ENCODE peak calls at places on chromosomes 13 and 19, in six cellular contexts. C is SK-N-SH, S is GM12878, O is K562, B is HL-60, Z is HepG2. D is an unnamed sample.

GRCh38 chr13:92590503-92590908 is 636.1 kb upstream of the GPC6 start:
- DNase-seq in C (no peak), S (no peak), O (no peak), B (no peak), Z (no peak), D (no peak)

GRCh38 chr19:2047449-2048103 is 3.5 kb downstream of the MKNK2 start:
- DNase-seq in C (no peak), S (no peak), O (peak; percentile 20), B (no peak), Z (no peak), D (no peak)

GRCh38 chr13:60043262-60043661 is 120.5 kb downstream of the DIAPH3 start:
- DNase-seq in C (peak; percentile 5), S (no peak), O (no peak), B (no peak), Z (no peak), D (no peak)

GRCh38 chr19:48997972-48998371 is 4.3 kb downstream of the RUVBL2 start:
- DNase-seq in C (peak; percentile 69), S (no peak), O (peak; percentile 72), B (peak; percentile 68), Z (peak; percentile 73), D (peak; percentile 93)

GRCh38 chr13:29877456-29878096 is 27.2 kb upstream of the UBL3 start:
- DNase-seq in C (no peak), S (no peak), O (no peak), B (no peak), Z (no peak), D (no peak)

GRCh38 chr13:108734676-108735075 is 105.3 kb downstream of the MYO16 start:
- DNase-seq in C (no peak), S (no peak), O (no peak), B (no peak), Z (no peak), D (peak; percentile 47)

GRCh38 chr13:85430216-85430615 is 369.0 kb downstream of the SLITRK6 start:
- DNase-seq in C (no peak), S (no peak), O (no peak), B (no peak), Z (no peak), D (no peak)

GRCh38 chr13:77898097-77898496 is 20.5 kb downstream of the EDNRB start:
- DNase-seq in C (no peak), S (peak; percentile 66), O (no peak), B (no peak), Z (no peak), D (no peak)

GRCh38 chr19:39408392-39409206 is 2.0 kb downstream of the ZFP36 start:
- DNase-seq in C (no peak), S (no peak), O (no peak), B (no peak), Z (no peak), D (no peak)

GRCh38 chr13:30869491-30869890 is 36.6 kb upstream of the MEDAG start:
- DNase-seq in C (no peak), S (no peak), O (no peak), B (no peak), Z (no peak), D (no peak)

GRCh38 chr19:11200015-11200574 is 2.8 kb upstream of the KANK2 start:
- DNase-seq in C (no peak), S (no peak), O (no peak), B (no peak), Z (no peak), D (no peak)

GRCh38 chr13:40024578-40024952 is 369.1 kb downstream of the COG6 start:
- DNase-seq in C (no peak), S (no peak), O (no peak), B (no peak), Z (no peak), D (no peak)

GRCh38 chr19:19477705-19478383 is 37.5 kb downstream of the TSSK6 start:
- DNase-seq in C (no peak), S (no peak), O (no peak), B (no peak), Z (no peak), D (no peak)

GRCh38 chr13:33633701-33634525 is 184.0 kb upstream of the RFC3 start:
- DNase-seq in C (no peak), S (no peak), O (no peak), B (no peak), Z (peak; percentile 39), D (no peak)

GRCh38 chr13:40458283-40459031 is 208.0 kb downstream of the FOXO1 start:
- DNase-seq in C (no peak), S (no peak), O (no peak), B (no peak), Z (no peak), D (no peak)

GRCh38 chr13:34853161-34853560 is 88.9 kb upstream of the NBEA start:
- DNase-seq in C (no peak), S (no peak), O (no peak), B (no peak), Z (no peak), D (no peak)

GRCh38 chr13:109684836-109685602 is 101.4 kb downstream of the IRS2 start:
- DNase-seq in C (no peak), S (no peak), O (no peak), B (no peak), Z (no peak), D (no peak)

GRCh38 chr13:41075034-41075433 is 13.7 kb downstream of the WBP4 start:
- DNase-seq in C (peak; percentile 66), S (no peak), O (peak; percentile 21), B (peak; percentile 33), Z (no peak), D (no peak)

GRCh38 chr19:38033658-38034150 is 126.7 kb downstream of the SIPA1L3 start:
- DNase-seq in C (no peak), S (peak; percentile 81), O (no peak), B (no peak), Z (no peak), D (no peak)

GRCh38 chr13:29605860-29606526 is 10.5 kb upstream of the SLC7A1 start:
- DNase-seq in C (no peak), S (no peak), O (no peak), B (no peak), Z (no peak), D (no peak)

GRCh38 chr19:23118400-23118799 is 1.6 kb downstream of the ZNF730 start:
- DNase-seq in C (no peak), S (no peak), O (no peak), B (no peak), Z (no peak), D (peak; percentile 33)

GRCh38 chr13:40922437-40923040 is 96.6 kb downstream of the ELF1 start:
- DNase-seq in C (no peak), S (no peak), O (no peak), B (no peak), Z (peak; percentile 10), D (peak; percentile 49)

GRCh38 chr19:2160384-2160783 is 3.3 kb upstream of the DOT1L start:
- DNase-seq in C (no peak), S (no peak), O (no peak), B (no peak), Z (no peak), D (no peak)

GRCh38 chr13:90331974-90332373 is 1015.5 kb upstream of the MIR17HG start:
- DNase-seq in C (no peak), S (no peak), O (no peak), B (no peak), Z (no peak), D (no peak)

GRCh38 chr13:19860884-19861655 is 2.4 kb downstream of the ZMYM5 start:
- DNase-seq in C (no peak), S (no peak), O (no peak), B (no peak), Z (peak; percentile 77), D (no peak)

DNA sequence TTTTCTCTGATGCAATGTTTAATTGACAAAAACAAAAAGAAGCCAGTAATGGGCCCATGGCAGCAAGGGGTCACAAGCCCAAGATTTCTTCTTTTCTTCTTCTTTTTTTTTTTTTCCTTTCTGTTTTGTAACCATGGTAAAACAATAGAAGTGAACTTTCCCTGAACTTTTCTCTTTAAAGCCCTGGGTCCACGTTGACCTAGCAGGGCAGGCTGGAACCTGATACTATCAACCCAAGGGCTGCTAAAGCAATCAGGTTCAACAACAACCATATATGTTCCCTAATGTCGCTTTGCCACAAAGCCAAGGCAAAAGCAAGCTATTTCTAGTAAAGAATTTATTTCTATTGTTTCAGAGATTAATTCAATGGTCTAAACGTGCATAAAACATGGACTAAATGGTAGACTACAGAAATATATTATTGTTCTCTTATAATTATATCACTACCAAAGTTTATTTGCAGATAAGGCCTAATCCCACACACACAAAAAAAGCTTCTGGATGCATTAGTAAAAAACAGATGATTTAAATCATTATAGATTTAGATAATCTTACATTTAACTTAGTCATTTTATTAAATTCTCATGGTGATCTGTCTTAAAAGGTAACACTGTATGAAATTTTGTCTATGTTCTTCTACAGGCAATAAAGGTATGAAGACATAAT is 153.9 kb downstream of the DACH1 start:
- DNase-seq in C (peak; percentile 65), S (no peak), O (no peak), B (peak; percentile 20), Z (peak; percentile 49), D (peak; percentile 5)
- TF ChIP-seq GABPA in C (no peak), S (no peak), O (no peak), B (no peak), Z (no peak), D (no peak)

DNA sequence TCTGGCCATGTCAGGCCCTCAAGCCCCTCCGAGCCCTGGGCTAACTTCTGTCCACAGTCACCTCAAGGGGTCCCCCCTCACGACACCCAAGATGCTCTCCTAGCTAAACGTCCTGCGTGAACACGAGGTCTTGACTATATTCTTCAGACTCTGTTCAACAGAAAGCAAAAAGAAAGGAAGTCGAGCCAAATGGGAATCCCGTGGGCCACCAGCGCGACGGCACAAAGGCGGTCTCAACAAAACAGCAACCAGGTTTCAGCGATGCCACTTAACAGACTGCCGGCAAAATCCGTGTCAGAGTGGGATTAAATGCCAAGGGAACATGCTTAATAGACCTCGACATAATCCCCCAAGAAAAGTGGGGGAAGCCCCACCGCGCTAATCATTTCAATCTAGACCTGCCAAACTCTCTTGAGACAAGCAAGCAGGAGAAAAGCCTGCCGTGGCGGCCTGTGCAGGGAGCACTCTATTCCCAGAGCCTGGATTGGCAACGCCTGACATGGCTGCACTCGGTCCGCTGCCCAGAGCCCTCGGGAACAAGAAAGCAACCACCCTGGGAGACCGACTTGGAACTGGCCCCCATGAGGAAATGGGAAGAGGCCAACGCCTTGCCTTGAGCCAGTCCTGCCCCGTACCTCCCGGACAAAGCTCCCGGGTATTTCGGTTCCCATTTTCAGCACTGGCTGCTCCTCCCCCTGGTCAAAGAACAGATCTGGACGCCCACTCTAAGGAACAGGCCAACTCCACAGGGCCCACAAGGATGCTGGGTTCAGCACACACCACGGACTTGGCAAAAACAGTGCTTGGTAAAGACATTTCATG is 16.0 kb downstream of the ZC3H4 start:
- DNase-seq in C (no peak), S (no peak), O (no peak), B (no peak), Z (no peak), D (no peak)
- TF ChIP-seq GABPA in C (no peak), S (no peak), O (no peak), B (no peak), Z (no peak), D (no peak)

GRCh38 chr13:45269204-45269603 is 68.4 kb upstream of the KCTD4 start:
- DNase-seq in C (no peak), S (no peak), O (peak; percentile 14), B (no peak), Z (no peak), D (no peak)
- TF ChIP-seq GABPA in C (no peak), S (no peak), O (no peak), B (no peak), Z (no peak), D (no peak)

DNA sequence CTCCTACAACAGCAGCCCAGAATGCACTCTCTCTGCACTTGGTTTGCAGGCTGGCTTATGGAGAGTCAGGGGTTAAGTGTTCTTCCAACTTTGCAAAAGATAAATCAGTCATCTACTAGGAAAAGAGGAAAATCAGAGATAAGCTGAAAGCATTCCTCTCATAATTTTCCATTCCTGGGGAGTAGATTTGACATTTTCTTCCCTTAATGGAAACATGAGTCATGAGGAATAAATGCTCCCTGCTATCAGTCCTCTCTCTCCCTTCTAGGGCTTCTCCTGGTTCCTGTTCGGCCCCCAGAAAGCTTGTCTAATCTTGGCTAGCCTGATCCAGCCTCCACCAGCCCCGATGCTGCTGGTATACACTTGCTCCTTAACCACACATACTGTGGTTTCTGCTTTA is 28.4 kb upstream of the ENOX1 start:
- DNase-seq in C (peak; percentile 20), S (no peak), O (no peak), B (no peak), Z (no peak), D (no peak)
- TF ChIP-seq GABPA in C (peak; percentile 16), S (no peak), O (no peak), B (no peak), Z (no peak), D (no peak)

D was measured in H1.